ENCODE peak calls at places on chromosomes 5 and 9, in six cellular contexts. One of them, this sample, is unnamed.

GRCh38 chr9:97438666-97439065 is 26.8 kb downstream of the TDRD7 start:
- DNase-seq in PC-3: no peak
- DNase-seq in HCT116: no peak
- DNase-seq in MM.1S: no peak
- DNase-seq in vagina: no peak
- DNase-seq in Panc1: no peak
- DNase-seq in this sample: no peak

GRCh38 chr9:93686127-93686879 is 109.9 kb downstream of the PHF2 start:
- DNase-seq in MM.1S: no peak
- DNase-seq in vagina: peak; percentile 49
- DNase-seq in HCT116: no peak
- DNase-seq in PC-3: no peak
- DNase-seq in Panc1: no peak
- DNase-seq in this sample: no peak

GRCh38 chr5:73152411-73153388 is 20.3 kb upstream of the TMEM174 start:
- DNase-seq in PC-3: peak; percentile 20
- DNase-seq in HCT116: peak; percentile 6
- DNase-seq in vagina: no peak
- DNase-seq in Panc1: no peak
- DNase-seq in MM.1S: no peak
- DNase-seq in this sample: no peak

GRCh38 chr9:132160802-132161742 is 786 bp upstream of the NTNG2 start:
- DNase-seq in vagina: no peak
- DNase-seq in Panc1: no peak
- DNase-seq in HCT116: no peak
- DNase-seq in PC-3: peak; percentile 48
- DNase-seq in MM.1S: peak; percentile 47
- DNase-seq in this sample: no peak

GRCh38 chr5:11110128-11110527 is 349.1 kb upstream of the DAP start:
- DNase-seq in HCT116: no peak
- DNase-seq in MM.1S: no peak
- DNase-seq in vagina: no peak
- DNase-seq in PC-3: peak; percentile 38
- DNase-seq in Panc1: no peak
- DNase-seq in this sample: no peak

GRCh38 chr9:74760031-74760700 is 127.6 kb downstream of the TRPM6 start:
- DNase-seq in MM.1S: no peak
- DNase-seq in vagina: no peak
- DNase-seq in PC-3: peak; percentile 86
- DNase-seq in Panc1: no peak
- DNase-seq in HCT116: no peak
- DNase-seq in this sample: no peak

GRCh38 chr9:109253637-109254284 is 67.1 kb downstream of the EPB41L4B start:
- DNase-seq in PC-3: peak; percentile 93
- DNase-seq in HCT116: peak; percentile 64
- DNase-seq in vagina: no peak
- DNase-seq in Panc1: peak; percentile 69
- DNase-seq in MM.1S: no peak
- DNase-seq in this sample: no peak

GRCh38 chr5:94467560-94468504 is 150.6 kb downstream of the KIAA0825 start:
- DNase-seq in vagina: no peak
- DNase-seq in PC-3: no peak
- DNase-seq in HCT116: no peak
- DNase-seq in MM.1S: peak; percentile 7
- DNase-seq in Panc1: no peak
- DNase-seq in this sample: no peak

GRCh38 chr5:156879665-156880285 is 29.7 kb downstream of the PPP1R2B start:
- DNase-seq in Panc1: no peak
- DNase-seq in PC-3: peak; percentile 13
- DNase-seq in HCT116: no peak
- DNase-seq in vagina: no peak
- DNase-seq in MM.1S: peak; percentile 94
- DNase-seq in this sample: no peak

DNA sequence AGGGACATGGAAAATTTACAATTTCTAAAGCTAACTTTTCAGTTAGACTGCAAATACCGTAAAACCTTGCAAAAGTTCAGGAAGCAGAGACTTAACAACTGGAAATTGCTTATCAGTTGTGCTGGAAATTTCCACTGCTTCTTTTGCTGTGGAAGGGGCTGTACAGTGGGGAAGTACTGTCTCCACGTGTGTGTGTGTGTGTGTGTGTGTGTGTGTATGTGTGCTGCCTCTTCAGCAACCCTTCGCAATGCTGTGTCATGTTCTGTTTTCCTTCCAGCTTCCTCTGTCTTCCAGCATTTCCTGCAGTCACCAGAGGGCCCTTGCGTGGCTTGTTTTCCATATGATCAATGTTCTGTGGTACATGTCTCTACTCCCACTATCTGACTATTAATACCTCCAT is 87.5 kb upstream of the RANBP3L start:
- DNase-seq in PC-3: no peak
- DNase-seq in Panc1: no peak
- DNase-seq in HCT116: no peak
- DNase-seq in vagina: no peak
- DNase-seq in MM.1S: no peak
- DNase-seq in this sample: peak; percentile 14
- H3K4me1 ChIP-seq in PC-3: no peaks in the 10 kb centered on the region
- H3K4me1 ChIP-seq in Panc1: no peaks in the 10 kb centered on the region
- H3K4me1 ChIP-seq in HCT116: no peaks in the 10 kb centered on the region
- H3K4me1 ChIP-seq in vagina: peaks cover 19% of the 10 kb centered on the region
- H3K4me1 ChIP-seq in MM.1S: no peaks in the 10 kb centered on the region
- H3K4me1 ChIP-seq in this sample: no peaks in the 10 kb centered on the region

DNA sequence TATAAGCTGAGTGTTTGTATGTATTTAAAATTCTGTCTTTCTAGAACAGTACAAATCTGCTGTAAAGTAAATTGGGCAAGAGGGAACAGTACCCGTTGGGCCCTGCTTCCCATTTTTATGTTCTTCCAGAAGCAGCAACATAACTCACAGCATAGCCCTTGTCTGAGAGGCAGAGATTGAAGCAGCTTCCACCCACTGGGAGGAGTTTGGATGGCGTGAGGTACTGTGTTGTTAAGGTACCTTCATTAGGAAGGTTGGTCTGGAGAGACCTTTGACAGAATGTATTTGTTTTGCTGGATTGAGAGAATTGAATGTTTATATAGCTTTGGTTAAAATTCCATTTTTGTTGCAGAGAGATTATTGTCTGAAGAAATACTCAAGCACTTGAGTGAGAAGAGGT is 24.8 kb downstream of the RAI14 start:
- DNase-seq in HCT116: no peak
- DNase-seq in Panc1: no peak
- DNase-seq in MM.1S: no peak
- DNase-seq in PC-3: no peak
- DNase-seq in vagina: no peak
- DNase-seq in this sample: no peak
- H3K36me3 ChIP-seq in HCT116: no peaks in the 10 kb centered on the region
- H3K36me3 ChIP-seq in Panc1: no peaks in the 10 kb centered on the region
- H3K36me3 ChIP-seq in MM.1S: no peaks in the 10 kb centered on the region
- H3K36me3 ChIP-seq in PC-3: peaks cover 2% of the 10 kb centered on the region
- H3K36me3 ChIP-seq in vagina: no peaks in the 10 kb centered on the region
- H3K36me3 ChIP-seq in this sample: no peaks in the 10 kb centered on the region

DNA sequence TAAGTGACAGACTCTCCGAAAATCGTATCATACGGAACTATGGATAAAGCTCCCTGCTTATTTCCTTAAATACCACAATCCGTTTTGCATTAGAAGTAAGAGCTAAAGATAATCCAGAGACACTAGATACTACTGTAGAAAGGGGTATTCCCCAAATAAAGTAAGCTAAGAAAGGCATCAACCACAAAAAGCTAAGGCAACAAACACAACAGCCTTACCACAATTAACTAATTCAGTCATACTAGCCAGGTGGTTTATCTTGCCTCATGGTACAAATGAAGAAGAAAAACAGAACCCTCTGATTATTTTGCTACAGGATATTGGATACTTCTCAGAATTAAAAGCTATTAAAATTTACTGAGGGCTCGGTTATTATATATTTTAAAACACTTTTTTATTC is 14.1 kb downstream of the ERP44 start:
- DNase-seq in vagina: no peak
- DNase-seq in MM.1S: peak; percentile 88
- DNase-seq in PC-3: no peak
- DNase-seq in Panc1: no peak
- DNase-seq in HCT116: no peak
- DNase-seq in this sample: no peak
- H3K4me1 ChIP-seq in vagina: peaks cover 6% of the 10 kb centered on the region
- H3K4me1 ChIP-seq in MM.1S: peaks cover 30% of the 10 kb centered on the region
- H3K4me1 ChIP-seq in PC-3: peaks cover 25% of the 10 kb centered on the region
- H3K4me1 ChIP-seq in Panc1: peaks cover 3% of the 10 kb centered on the region
- H3K4me1 ChIP-seq in HCT116: no peaks in the 10 kb centered on the region
- H3K4me1 ChIP-seq in this sample: peaks cover 55% of the 10 kb centered on the region

GRCh38 chr5:83059341-83059740 is 17.9 kb downstream of the TMEM167A start:
- DNase-seq in HCT116: no peak
- DNase-seq in MM.1S: peak; percentile 24
- DNase-seq in vagina: no peak
- DNase-seq in PC-3: no peak
- DNase-seq in Panc1: no peak
- DNase-seq in this sample: no peak
- H3K36me3 ChIP-seq in HCT116: peaks cover 5% of the 10 kb centered on the region
- H3K36me3 ChIP-seq in MM.1S: peaks cover 8% of the 10 kb centered on the region
- H3K36me3 ChIP-seq in vagina: peaks cover 20% of the 10 kb centered on the region
- H3K36me3 ChIP-seq in PC-3: peaks cover 46% of the 10 kb centered on the region
- H3K36me3 ChIP-seq in Panc1: peaks cover 32% of the 10 kb centered on the region
- H3K36me3 ChIP-seq in this sample: peaks cover 40% of the 10 kb centered on the region

This sample was measured in gastrocnemius medialis.